ENCODE peak calls at places on chromosomes 2 and 18, in eight cellular contexts. W is heart left ventricle; I is psoas muscle; G is CD8-positive, alpha-beta memory T cell; C is stomach; U is neuronal stem cell; A is ovary; Z is IMR-90. S is an unnamed sample. For H3K4me1, the result is how much of the 10 kb centered on the place peaks cover.

GRCh38 chr2:157269922-157270321 is 12.4 kb downstream of the GALNT5 start:
- DNase-seq in W (no peak), I (no peak), G (no peak), C (no peak), U (no peak), A (no peak), Z (no peak), S (no peak)

GRCh38 chr2:71576541-71576940 is 123.2 kb downstream of the DYSF start:
- DNase-seq in W (peak), I (peak), G (no peak), C (no peak), U (no peak), A (no peak), Z (no peak), S (no peak)

GRCh38 chr2:27701676-27702075 is 38.0 kb downstream of the SLC4A1AP start:
- DNase-seq in W (peak), I (peak), G (no peak), C (no peak), U (no peak), A (no peak), Z (no peak), S (peak)

GRCh38 chr18:4653418-4653817 is 198.3 kb upstream of the DLGAP1 start:
- DNase-seq in W (no peak), I (no peak), G (no peak), C (no peak), U (no peak), A (no peak), Z (no peak), S (no peak)

GRCh38 chr2:172664766-172665165 is 70.9 kb upstream of the RAPGEF4 start:
- DNase-seq in W (no peak), I (no peak), G (no peak), C (no peak), U (no peak), A (no peak), Z (no peak), S (no peak)

GRCh38 chr2:68637047-68637446 is 6.3 kb upstream of the PROKR1 start:
- DNase-seq in W (no peak), I (no peak), G (no peak), C (no peak), U (no peak), A (no peak), Z (no peak), S (no peak)

GRCh38 chr18:47901624-47902362 is 28.7 kb downstream of the SMAD2 start:
- DNase-seq in W (no peak), I (no peak), G (peak), C (no peak), U (no peak), A (no peak), Z (no peak), S (peak)

GRCh38 chr18:48490641-48491040 is 48.2 kb upstream of the CTIF start:
- DNase-seq in W (no peak), I (no peak), G (no peak), C (no peak), U (no peak), A (no peak), Z (no peak), S (peak)

GRCh38 chr2:21423854-21424253 is 300.1 kb downstream of the TDRD15 start:
- DNase-seq in W (no peak), I (no peak), G (no peak), C (no peak), U (no peak), A (no peak), Z (peak), S (no peak)

GRCh38 chr18:2905802-2906521 is 59.2 kb downstream of the EMILIN2 start:
- DNase-seq in W (peak), I (peak), G (peak), C (peak), U (no peak), A (peak), Z (no peak), S (no peak)

GRCh38 chr2:239309398-239310245 is 91.2 kb downstream of the HDAC4 start:
- DNase-seq in W (peak), I (peak), G (no peak), C (peak), U (no peak), A (peak), Z (no peak), S (no peak)

GRCh38 chr2:3778841-3779505 is 75.6 kb downstream of the DCDC2C start:
- DNase-seq in W (no peak), I (no peak), G (no peak), C (no peak), U (no peak), A (no peak), Z (no peak), S (no peak)

GRCh38 chr2:240137596-240138274 is 1.6 kb upstream of the COPS9 start:
- DNase-seq in W (peak), I (peak), G (no peak), C (no peak), U (no peak), A (no peak), Z (no peak), S (no peak)

GRCh38 chr2:159521272-159521671 is 95.1 kb downstream of the BAZ2B start:
- DNase-seq in W (no peak), I (no peak), G (no peak), C (no peak), U (no peak), A (no peak), Z (no peak), S (peak)

GRCh38 chr2:159907914-159908313 is 109.9 kb upstream of the CD302 start:
- DNase-seq in W (no peak), I (no peak), G (no peak), C (no peak), U (no peak), A (no peak), Z (no peak), S (no peak)

GRCh38 chr18:4106407-4107033 is 348.6 kb downstream of the DLGAP1 start:
- DNase-seq in W (peak), I (peak), G (peak), C (peak), U (peak), A (peak), Z (peak), S (peak)

GRCh38 chr2:21044694-21045371 is 960 bp upstream of the APOB start:
- DNase-seq in W (no peak), I (no peak), G (no peak), C (no peak), U (no peak), A (no peak), Z (no peak), S (no peak)

GRCh38 chr2:30655211-30655610 is 152.0 kb downstream of the CAPN13 start:
- DNase-seq in W (no peak), I (no peak), G (no peak), C (no peak), U (no peak), A (no peak), Z (peak), S (no peak)

GRCh38 chr2:196249171-196249570 is 77.8 kb upstream of the STK17B start:
- DNase-seq in W (no peak), I (no peak), G (no peak), C (no peak), U (no peak), A (no peak), Z (peak), S (no peak)

GRCh38 chr2:177393381-177393780 is 808 bp downstream of the AGPS start:
- DNase-seq in W (no peak), I (no peak), G (peak), C (no peak), U (no peak), A (no peak), Z (no peak), S (no peak)

GRCh38 chr2:48849770-48850169 is 94.2 kb upstream of the LHCGR start:
- DNase-seq in W (no peak), I (no peak), G (no peak), C (no peak), U (no peak), A (no peak), Z (peak), S (peak)

GRCh38 chr18:23142285-23142929 is 7.1 kb downstream of the CABLES1 start:
- DNase-seq in W (no peak), I (no peak), G (no peak), C (no peak), U (no peak), A (no peak), Z (no peak), S (no peak)

GRCh38 chr18:11736656-11737055 is 47.6 kb downstream of the GNAL start:
- DNase-seq in W (no peak), I (no peak), G (no peak), C (no peak), U (no peak), A (no peak), Z (peak), S (no peak)

GRCh38 chr2:68371581-68371980 is 6.5 kb downstream of the PLEK start:
- DNase-seq in W (no peak), I (no peak), G (no peak), C (no peak), U (no peak), A (no peak), Z (no peak), S (no peak)

GRCh38 chr2:61645911-61646310 is 107.8 kb upstream of the XPO1 start:
- DNase-seq in W (no peak), I (no peak), G (no peak), C (no peak), U (no peak), A (no peak), Z (peak), S (peak)

GRCh38 chr2:43333096-43333655 is 106.8 kb upstream of the ZFP36L2 start:
- DNase-seq in W (no peak), I (no peak), G (no peak), C (no peak), U (no peak), A (no peak), Z (no peak), S (no peak)

GRCh38 chr2:189441709-189442074 is 418 bp downstream of the WDR75 start:
- DNase-seq in W (no peak), I (no peak), G (no peak), C (no peak), U (no peak), A (no peak), Z (no peak), S (no peak)
- H3K27ac ChIP-seq in W (peak), I (peak), G (peak), C (peak), U (peak), A (peak), Z (peak), S (peak)

GRCh38 chr18:63160172-63160995 is 159.2 kb downstream of the BCL2 start:
- DNase-seq in W (no peak), I (no peak), G (no peak), C (no peak), U (no peak), A (no peak), Z (no peak), S (no peak)
- H3K4me1 ChIP-seq in W (under half), I (under half), G (half or more), C (under half), U (under half), A (under half), Z (under half), S (under half)

GRCh38 chr2:74205586-74205985 is 7.2 kb downstream of the MTHFD2 start:
- DNase-seq in W (no peak), I (no peak), G (peak), C (peak), U (no peak), A (no peak), Z (no peak), S (no peak)
- H3K4me3 ChIP-seq in W (no peak), I (peak), G (peak), C (no peak), U (no peak), A (no peak), Z (no peak), S (no peak)

DNA sequence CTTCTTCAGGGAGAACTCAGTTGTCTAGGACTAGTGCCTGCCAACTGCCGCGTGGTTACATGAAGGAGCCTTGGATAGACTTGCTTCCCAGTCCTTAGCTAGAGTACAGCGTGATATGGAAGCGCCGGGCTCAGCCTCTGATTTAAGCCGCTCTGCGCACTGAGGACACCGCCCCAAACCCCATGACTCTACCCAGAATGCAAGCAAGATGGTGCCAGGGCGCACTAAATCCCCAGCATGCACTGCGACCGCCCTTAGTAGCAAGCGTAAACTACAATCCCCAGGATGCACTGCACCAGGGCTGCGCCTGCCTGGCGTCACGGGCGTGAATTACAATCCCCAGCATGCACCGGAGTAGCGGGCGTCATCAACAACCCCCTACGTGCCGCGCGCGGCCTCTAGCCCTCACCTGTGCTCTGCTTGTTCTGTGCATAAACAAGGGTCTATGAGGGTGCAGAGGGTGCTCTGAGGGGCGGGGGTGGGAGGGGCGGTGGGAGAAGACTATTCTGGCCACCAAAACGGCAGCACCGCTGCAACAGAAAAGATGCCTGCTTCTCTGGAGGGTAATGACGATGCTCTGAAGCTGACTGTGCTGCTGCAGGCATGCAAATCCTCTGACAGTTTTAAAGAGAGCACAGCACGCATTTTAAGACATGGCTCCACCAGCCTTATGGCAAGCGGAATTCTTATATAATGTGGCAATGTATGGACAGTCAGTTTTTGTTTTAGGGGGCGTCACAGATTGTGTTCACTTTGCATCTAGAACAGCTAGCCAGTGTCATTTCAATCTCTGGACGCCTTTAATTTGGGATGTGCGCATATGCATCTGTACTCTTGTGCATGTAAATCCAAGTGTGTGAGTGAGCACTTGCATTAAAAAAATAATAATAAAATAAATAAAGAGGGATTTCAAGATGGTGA is 282.5 kb upstream of the MYT1L start:
- DNase-seq in W (peak), I (peak), G (peak), C (peak), U (peak), A (peak), Z (peak), S (peak)
- H3K27ac ChIP-seq in W (peak), I (peak), G (no peak), C (no peak), U (no peak), A (no peak), Z (no peak), S (peak)

DNA sequence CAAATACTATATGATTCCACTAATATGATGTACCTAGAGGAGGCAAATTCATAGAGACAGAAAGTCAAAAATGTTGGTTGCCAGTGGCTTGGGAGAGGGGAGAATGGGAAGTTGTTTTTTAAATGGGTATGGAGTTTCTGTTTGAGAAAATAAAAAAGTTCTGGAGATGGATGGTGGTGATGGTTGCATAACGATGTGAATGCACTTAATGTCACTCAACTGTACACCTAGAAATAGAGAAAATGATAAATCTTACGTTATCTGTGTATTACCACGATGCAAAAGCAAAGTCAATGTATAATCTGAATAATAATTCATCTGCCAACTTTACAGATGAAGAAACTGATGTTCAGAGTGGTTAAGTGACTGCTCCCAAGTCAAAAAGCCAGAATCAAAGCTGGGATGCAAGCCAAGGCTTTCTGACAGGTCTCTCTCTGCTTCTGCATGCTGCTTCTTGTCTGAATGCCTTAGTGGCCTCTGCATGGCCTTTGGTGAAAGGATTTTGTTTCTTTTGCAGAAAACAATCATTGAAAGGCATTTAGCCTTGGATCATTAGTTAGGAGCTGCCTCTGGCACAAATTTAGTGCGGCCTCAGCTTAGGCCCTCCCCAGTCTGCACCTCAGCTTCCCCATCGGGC is 46.5 kb upstream of the MYCN start:
- DNase-seq in W (no peak), I (no peak), G (no peak), C (no peak), U (no peak), A (no peak), Z (no peak), S (no peak)
- H3K4me1 ChIP-seq in W (under half), I (under half), G (under half), C (under half), U (under half), A (under half), Z (under half), S (under half)

GRCh38 chr2:42050350-42051167 is 2.7 kb downstream of the PKDCC start:
- DNase-seq in W (no peak), I (no peak), G (no peak), C (no peak), U (no peak), A (no peak), Z (no peak), S (no peak)
- H3K4me3 ChIP-seq in W (peak), I (peak), G (no peak), C (peak), U (peak), A (peak), Z (peak), S (peak)